ENCODE peak calls at places on chromosomes 11 and 22, in ten cellular contexts. I is Peyer's patch, H is GM13976, O is GM23338, D is endothelial cell, L is mucosa of descending colon, B is IMR-90, X is HFF-Myc, P is WTC11, Z is glutamatergic neuron. E is an unnamed sample.

GRCh38 chr11:16909375-16910035 is 104.7 kb downstream of the PLEKHA7 start:
- DNase-seq in Z (no peak), X (no peak), B (no peak), O (no peak), P (no peak), L (no peak), H (peak; percentile 41), D (no peak), I (no peak), E (peak; percentile 76)

GRCh38 chr11:74444173-74444832 is 23.0 kb downstream of the KCNE3 start:
- DNase-seq in I (no peak), L (no peak), B (no peak), P (no peak), D (no peak), X (no peak), O (peak; percentile 27), H (no peak), Z (no peak), E (no peak)

GRCh38 chr11:4865855-4866254 is 15.8 kb upstream of the OR51T1 start:
- DNase-seq in X (no peak), L (no peak), H (no peak), D (no peak), Z (no peak), O (no peak), B (no peak), P (no peak), I (no peak), E (no peak)

GRCh38 chr11:3609416-3610265 is 32.2 kb downstream of the ART5 start:
- DNase-seq in P (no peak), B (peak; percentile 37), I (peak; percentile 51), O (peak; percentile 76), Z (no peak), D (peak; percentile 50), X (peak; percentile 26), H (peak; percentile 60), L (no peak), E (peak; percentile 40)

GRCh38 chr22:50696799-50697561 is 24.4 kb downstream of the SHANK3 start:
- DNase-seq in Z (peak; percentile 62), H (no peak), X (no peak), D (no peak), I (no peak), L (peak; percentile 41), O (peak; percentile 74), B (no peak), P (peak; percentile 76), E (no peak)

GRCh38 chr11:109059402-109059801 is 362.6 kb upstream of the C11orf87 start:
- DNase-seq in L (no peak), H (no peak), Z (no peak), X (no peak), D (no peak), O (no peak), B (no peak), I (no peak), P (no peak), E (no peak)

GRCh38 chr22:44859641-44860040 is 107.3 kb downstream of the ARHGAP8 start:
- DNase-seq in L (no peak), O (no peak), P (no peak), I (no peak), H (no peak), B (no peak), X (no peak), Z (no peak), D (no peak), E (no peak)

GRCh38 chr11:3782963-3783362 is 14.4 kb downstream of the NUP98 start:
- DNase-seq in D (no peak), H (no peak), P (no peak), O (no peak), B (no peak), X (no peak), Z (no peak), L (no peak), I (no peak), E (no peak)

DNA sequence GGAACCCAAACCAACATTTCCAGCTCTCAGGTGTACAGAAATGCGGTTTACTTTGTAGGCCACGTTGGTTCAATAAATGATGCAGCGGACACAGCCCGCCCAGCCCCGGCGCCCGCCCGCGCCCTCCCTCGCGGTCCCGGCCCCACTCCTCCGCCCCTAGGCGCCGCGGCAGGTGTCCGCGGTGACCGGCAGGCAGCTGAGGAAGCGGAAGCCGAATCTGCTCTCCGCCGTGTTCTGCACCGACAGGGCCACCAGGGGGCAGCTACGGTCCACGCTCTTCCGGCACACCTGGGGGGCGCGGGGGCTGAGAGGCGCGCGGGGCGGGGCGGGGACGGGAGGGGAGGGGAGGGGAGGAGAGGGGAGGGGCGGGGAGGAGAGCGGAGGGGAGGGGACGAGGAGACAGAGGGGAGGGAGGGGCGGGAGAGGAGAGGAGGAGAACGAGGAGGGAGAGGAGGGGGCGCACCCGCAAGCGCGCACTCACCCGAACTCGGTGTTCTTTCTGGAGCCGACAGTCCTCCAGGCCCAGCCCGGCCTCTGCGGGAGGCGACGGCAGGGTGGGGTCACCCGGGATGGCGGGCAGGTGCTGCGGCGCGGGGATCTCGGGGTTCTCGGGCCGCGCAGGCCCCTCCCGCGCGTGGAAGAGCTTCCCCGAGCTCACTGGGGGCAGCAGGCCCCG is 5.6 kb downstream of the LMNTD2 start:
- DNase-seq in P (peak; percentile 85), B (no peak), L (peak; percentile 86), Z (peak; percentile 79), D (no peak), H (peak; percentile 92), O (peak; percentile 96), X (no peak), I (peak; percentile 89), E (peak; percentile 86)
- TF ChIP-seq CTCF in P (peak; percentile 63), B (peak; percentile 50), L (peak; percentile 41), Z (peak; percentile 70), D (peak; percentile 60), H (peak; percentile 89), O (peak; percentile 47), X (peak; percentile 45), I (peak; percentile 75), E (peak; percentile 51)

GRCh38 chr11:114892381-114893197 is 214.3 kb downstream of the NXPE2 start:
- DNase-seq in L (no peak), B (no peak), O (peak; percentile 73), Z (peak; percentile 24), P (peak; percentile 61), I (no peak), X (no peak), D (peak; percentile 20), H (peak; percentile 12), E (no peak)
- TF ChIP-seq CTCF in L (peak; percentile 9), B (no peak), O (peak; percentile 84), Z (peak; percentile 63), P (peak; percentile 84), I (no peak), X (peak; percentile 42), D (peak; percentile 59), H (peak; percentile 10), E (peak; percentile 46)

GRCh38 chr22:28442951-28443876 is 236.4 kb downstream of the TTC28 start:
- DNase-seq in B (peak; percentile 76), H (peak; percentile 36), D (peak; percentile 54), L (peak; percentile 62), Z (peak; percentile 55), O (peak; percentile 86), X (no peak), I (peak; percentile 80), P (peak; percentile 58), E (no peak)

GRCh38 chr22:28444659-28445058 is 235.0 kb downstream of the TTC28 start:
- DNase-seq in L (no peak), B (no peak), X (no peak), O (no peak), Z (no peak), P (no peak), I (no peak), D (no peak), H (no peak), E (no peak)

GRCh38 chr22:28440517-28441366 is 238.9 kb downstream of the TTC28 start:
- DNase-seq in Z (no peak), H (no peak), X (no peak), D (no peak), O (no peak), I (no peak), B (peak; percentile 80), L (no peak), P (no peak), E (no peak)

GRCh38 chr22:28442264-28442950 is 237.2 kb downstream of the TTC28 start:
- DNase-seq in I (peak; percentile 85), D (peak; percentile 81), L (peak; percentile 85), X (no peak), Z (peak; percentile 74), B (peak; percentile 69), O (peak; percentile 93), H (peak; percentile 92), P (peak; percentile 85), E (peak; percentile 50)

DNA sequence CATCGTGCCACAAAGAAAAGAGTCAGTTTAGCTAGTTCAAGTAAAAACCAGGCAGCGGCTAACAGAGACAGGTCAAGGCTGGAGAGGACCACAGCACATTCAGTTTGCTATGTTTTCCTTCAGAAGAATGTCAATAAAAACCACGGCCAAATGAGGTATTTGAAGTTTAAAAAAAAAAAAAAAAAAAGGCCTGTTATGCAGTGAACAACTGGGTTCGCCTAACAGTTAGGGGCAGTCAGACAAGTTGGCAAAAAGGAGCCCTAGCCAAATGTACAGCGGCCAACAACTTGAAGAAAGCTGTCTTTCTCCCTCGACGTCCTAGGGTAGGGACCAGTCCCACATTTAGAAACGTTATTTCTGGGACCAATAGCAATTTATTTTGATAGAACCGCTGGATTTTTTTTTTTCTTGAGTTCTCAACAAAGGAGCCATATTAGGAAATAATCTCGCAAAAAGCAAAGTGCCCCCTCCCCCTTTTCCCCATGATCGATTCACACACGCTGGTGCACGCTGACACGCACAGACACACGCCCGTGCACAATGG is 237.8 kb downstream of the TTC28 start:
- DNase-seq in B (no peak), P (no peak), L (no peak), I (no peak), X (no peak), D (no peak), O (no peak), Z (no peak), H (no peak), E (no peak)
- TF ChIP-seq CTCF in B (no peak), P (no peak), L (no peak), I (no peak), X (no peak), D (no peak), O (no peak), Z (no peak), H (no peak), E (no peak)

GRCh38 chr11:10749476-10749875 is 1.6 kb upstream of the CTR9 start:
- DNase-seq in Z (no peak), P (no peak), H (no peak), D (no peak), B (no peak), I (no peak), X (no peak), O (no peak), L (no peak), E (no peak)

GRCh38 chr11:10751581-10751940 is 515 bp downstream of the CTR9 start:
- DNase-seq in D (no peak), O (peak; percentile 29), I (no peak), B (no peak), L (no peak), Z (no peak), P (no peak), X (no peak), H (no peak), E (no peak)

GRCh38 chr11:10752061-10752460 is 1.0 kb downstream of the CTR9 start:
- DNase-seq in D (no peak), X (no peak), L (no peak), B (no peak), P (no peak), I (no peak), O (no peak), Z (no peak), H (no peak), E (no peak)

GRCh38 chr11:10752486-10752885 is 1.4 kb downstream of the CTR9 start:
- DNase-seq in B (no peak), X (no peak), Z (no peak), O (no peak), L (no peak), P (no peak), H (no peak), I (no peak), D (no peak), E (no peak)

GRCh38 chr11:10750838-10751580 is at the start of gene CTR9:
- DNase-seq in I (peak; percentile 97), X (peak; percentile 78), Z (peak; percentile 98), L (peak; percentile 96), H (peak; percentile 91), B (peak; percentile 90), P (peak; percentile 95), D (peak; percentile 92), O (peak; percentile 95), E (peak; percentile 92)
- TF ChIP-seq CTCF in I (peak; percentile 28), X (no peak), Z (no peak), L (no peak), H (peak; percentile 43), B (peak; percentile 37), P (no peak), D (no peak), O (no peak), E (peak; percentile 22)

E was measured in MM.1S.